ENCODE peak calls at places on chromosomes 16 and 17, in eight cellular contexts. One of them, this sample, is unnamed.

GRCh38 chr17:65514541-65514940 is 46.9 kb downstream of the AXIN2 start:
- DNase-seq in upper lobe of right lung: no peak
- DNase-seq in astrocyte of the spinal cord: no peak
- DNase-seq in HFF-Myc: no peak
- DNase-seq in endothelial cell: no peak
- DNase-seq in kidney epithelial cell: no peak
- DNase-seq in mucosa of descending colon: no peak
- DNase-seq in GM20000: no peak
- DNase-seq in this sample: no peak

GRCh38 chr17:10109146-10109545 is 89.3 kb downstream of the GAS7 start:
- DNase-seq in upper lobe of right lung: no peak
- DNase-seq in astrocyte of the spinal cord: no peak
- DNase-seq in kidney epithelial cell: no peak
- DNase-seq in mucosa of descending colon: no peak
- DNase-seq in GM20000: no peak
- DNase-seq in endothelial cell: no peak
- DNase-seq in HFF-Myc: no peak
- DNase-seq in this sample: no peak

GRCh38 chr16:78962457-78962929 is 638.0 kb downstream of the MAF start:
- DNase-seq in endothelial cell: no peak
- DNase-seq in upper lobe of right lung: no peak
- DNase-seq in GM20000: peak
- DNase-seq in kidney epithelial cell: peak
- DNase-seq in astrocyte of the spinal cord: no peak
- DNase-seq in mucosa of descending colon: no peak
- DNase-seq in HFF-Myc: no peak
- DNase-seq in this sample: no peak

GRCh38 chr16:85249830-85250455 is 137.7 kb upstream of the CIBAR2 start:
- DNase-seq in upper lobe of right lung: no peak
- DNase-seq in kidney epithelial cell: no peak
- DNase-seq in endothelial cell: no peak
- DNase-seq in GM20000: no peak
- DNase-seq in astrocyte of the spinal cord: no peak
- DNase-seq in HFF-Myc: no peak
- DNase-seq in mucosa of descending colon: no peak
- DNase-seq in this sample: no peak

GRCh38 chr17:74449773-74450172 is 16.7 kb upstream of the CD300A start:
- DNase-seq in GM20000: no peak
- DNase-seq in endothelial cell: no peak
- DNase-seq in kidney epithelial cell: no peak
- DNase-seq in upper lobe of right lung: no peak
- DNase-seq in astrocyte of the spinal cord: no peak
- DNase-seq in HFF-Myc: no peak
- DNase-seq in mucosa of descending colon: no peak
- DNase-seq in this sample: no peak

GRCh38 chr17:65457635-65458257 is 103.7 kb downstream of the AXIN2 start:
- DNase-seq in mucosa of descending colon: no peak
- DNase-seq in GM20000: no peak
- DNase-seq in endothelial cell: no peak
- DNase-seq in astrocyte of the spinal cord: no peak
- DNase-seq in kidney epithelial cell: no peak
- DNase-seq in HFF-Myc: no peak
- DNase-seq in upper lobe of right lung: no peak
- DNase-seq in this sample: no peak

GRCh38 chr17:28038802-28039600 is 3.5 kb upstream of the NLK start:
- DNase-seq in astrocyte of the spinal cord: no peak
- DNase-seq in mucosa of descending colon: no peak
- DNase-seq in HFF-Myc: no peak
- DNase-seq in upper lobe of right lung: no peak
- DNase-seq in endothelial cell: no peak
- DNase-seq in GM20000: no peak
- DNase-seq in kidney epithelial cell: no peak
- DNase-seq in this sample: no peak

GRCh38 chr16:84015399-84015798 is 27.2 kb downstream of the SLC38A8 start:
- DNase-seq in endothelial cell: no peak
- DNase-seq in kidney epithelial cell: no peak
- DNase-seq in GM20000: no peak
- DNase-seq in upper lobe of right lung: no peak
- DNase-seq in astrocyte of the spinal cord: no peak
- DNase-seq in HFF-Myc: no peak
- DNase-seq in mucosa of descending colon: no peak
- DNase-seq in this sample: no peak

GRCh38 chr17:48030531-48030930 is 7.1 kb downstream of the COPZ2 start:
- DNase-seq in mucosa of descending colon: no peak
- DNase-seq in upper lobe of right lung: no peak
- DNase-seq in GM20000: no peak
- DNase-seq in endothelial cell: no peak
- DNase-seq in HFF-Myc: no peak
- DNase-seq in kidney epithelial cell: no peak
- DNase-seq in astrocyte of the spinal cord: peak
- DNase-seq in this sample: no peak

GRCh38 chr17:83114706-83115105 is 35.3 kb downstream of the METRNL start:
- DNase-seq in endothelial cell: no peak
- DNase-seq in kidney epithelial cell: no peak
- DNase-seq in mucosa of descending colon: no peak
- DNase-seq in upper lobe of right lung: no peak
- DNase-seq in GM20000: no peak
- DNase-seq in astrocyte of the spinal cord: no peak
- DNase-seq in HFF-Myc: no peak
- DNase-seq in this sample: no peak

GRCh38 chr16:84839054-84839453 is 19.3 kb downstream of the CRISPLD2 start:
- DNase-seq in HFF-Myc: no peak
- DNase-seq in endothelial cell: no peak
- DNase-seq in mucosa of descending colon: no peak
- DNase-seq in upper lobe of right lung: no peak
- DNase-seq in kidney epithelial cell: no peak
- DNase-seq in astrocyte of the spinal cord: peak
- DNase-seq in GM20000: no peak
- DNase-seq in this sample: no peak

GRCh38 chr16:89084814-89085612 is 8.6 kb upstream of the ACSF3 start:
- DNase-seq in HFF-Myc: no peak
- DNase-seq in kidney epithelial cell: no peak
- DNase-seq in upper lobe of right lung: no peak
- DNase-seq in astrocyte of the spinal cord: no peak
- DNase-seq in endothelial cell: no peak
- DNase-seq in GM20000: no peak
- DNase-seq in mucosa of descending colon: no peak
- DNase-seq in this sample: no peak

GRCh38 chr17:74759243-74759801 is 10.9 kb downstream of the NHERF1 start:
- DNase-seq in endothelial cell: no peak
- DNase-seq in kidney epithelial cell: no peak
- DNase-seq in mucosa of descending colon: no peak
- DNase-seq in astrocyte of the spinal cord: no peak
- DNase-seq in GM20000: peak
- DNase-seq in HFF-Myc: no peak
- DNase-seq in upper lobe of right lung: no peak
- DNase-seq in this sample: no peak

GRCh38 chr16:29007865-29008593 is 23.2 kb downstream of the LAT start:
- DNase-seq in astrocyte of the spinal cord: peak
- DNase-seq in GM20000: no peak
- DNase-seq in upper lobe of right lung: no peak
- DNase-seq in mucosa of descending colon: no peak
- DNase-seq in endothelial cell: no peak
- DNase-seq in kidney epithelial cell: no peak
- DNase-seq in HFF-Myc: peak
- DNase-seq in this sample: no peak

GRCh38 chr17:37546242-37546641 is 56.6 kb downstream of the DUSP14 start:
- DNase-seq in kidney epithelial cell: no peak
- DNase-seq in HFF-Myc: no peak
- DNase-seq in upper lobe of right lung: no peak
- DNase-seq in endothelial cell: no peak
- DNase-seq in mucosa of descending colon: no peak
- DNase-seq in astrocyte of the spinal cord: no peak
- DNase-seq in GM20000: no peak
- DNase-seq in this sample: no peak

GRCh38 chr16:64826374-64826773 is 295.5 kb downstream of the CDH11 start:
- DNase-seq in HFF-Myc: no peak
- DNase-seq in endothelial cell: no peak
- DNase-seq in kidney epithelial cell: no peak
- DNase-seq in GM20000: no peak
- DNase-seq in astrocyte of the spinal cord: peak
- DNase-seq in mucosa of descending colon: no peak
- DNase-seq in upper lobe of right lung: no peak
- DNase-seq in this sample: no peak

GRCh38 chr17:10624966-10625365 is 32.1 kb downstream of the MYH3 start:
- DNase-seq in HFF-Myc: no peak
- DNase-seq in kidney epithelial cell: no peak
- DNase-seq in upper lobe of right lung: no peak
- DNase-seq in astrocyte of the spinal cord: no peak
- DNase-seq in endothelial cell: no peak
- DNase-seq in GM20000: no peak
- DNase-seq in mucosa of descending colon: no peak
- DNase-seq in this sample: no peak

GRCh38 chr17:63497708-63498483 is 21.0 kb downstream of the ACE start:
- DNase-seq in GM20000: no peak
- DNase-seq in astrocyte of the spinal cord: no peak
- DNase-seq in mucosa of descending colon: no peak
- DNase-seq in endothelial cell: peak
- DNase-seq in kidney epithelial cell: no peak
- DNase-seq in upper lobe of right lung: no peak
- DNase-seq in HFF-Myc: no peak
- DNase-seq in this sample: no peak

GRCh38 chr17:67221062-67221998 is 23.7 kb downstream of the HELZ start:
- DNase-seq in kidney epithelial cell: no peak
- DNase-seq in HFF-Myc: no peak
- DNase-seq in mucosa of descending colon: peak
- DNase-seq in endothelial cell: peak
- DNase-seq in upper lobe of right lung: no peak
- DNase-seq in GM20000: peak
- DNase-seq in astrocyte of the spinal cord: no peak
- DNase-seq in this sample: no peak

GRCh38 chr16:4940719-4941118 is 3.8 kb upstream of the PPL start:
- DNase-seq in astrocyte of the spinal cord: no peak
- DNase-seq in kidney epithelial cell: no peak
- DNase-seq in GM20000: no peak
- DNase-seq in mucosa of descending colon: no peak
- DNase-seq in HFF-Myc: no peak
- DNase-seq in upper lobe of right lung: no peak
- DNase-seq in endothelial cell: no peak
- DNase-seq in this sample: no peak

GRCh38 chr17:68463211-68463990 is 6.1 kb upstream of the WIPI1 start:
- DNase-seq in GM20000: no peak
- DNase-seq in endothelial cell: no peak
- DNase-seq in mucosa of descending colon: no peak
- DNase-seq in HFF-Myc: no peak
- DNase-seq in upper lobe of right lung: no peak
- DNase-seq in astrocyte of the spinal cord: no peak
- DNase-seq in kidney epithelial cell: no peak
- DNase-seq in this sample: no peak
- TF ChIP-seq CTCF in GM20000: no peak
- TF ChIP-seq CTCF in endothelial cell: no peak
- TF ChIP-seq CTCF in mucosa of descending colon: no peak
- TF ChIP-seq CTCF in HFF-Myc: no peak
- TF ChIP-seq CTCF in upper lobe of right lung: no peak
- TF ChIP-seq CTCF in astrocyte of the spinal cord: no peak
- TF ChIP-seq CTCF in kidney epithelial cell: no peak
- TF ChIP-seq CTCF in this sample: no peak

DNA sequence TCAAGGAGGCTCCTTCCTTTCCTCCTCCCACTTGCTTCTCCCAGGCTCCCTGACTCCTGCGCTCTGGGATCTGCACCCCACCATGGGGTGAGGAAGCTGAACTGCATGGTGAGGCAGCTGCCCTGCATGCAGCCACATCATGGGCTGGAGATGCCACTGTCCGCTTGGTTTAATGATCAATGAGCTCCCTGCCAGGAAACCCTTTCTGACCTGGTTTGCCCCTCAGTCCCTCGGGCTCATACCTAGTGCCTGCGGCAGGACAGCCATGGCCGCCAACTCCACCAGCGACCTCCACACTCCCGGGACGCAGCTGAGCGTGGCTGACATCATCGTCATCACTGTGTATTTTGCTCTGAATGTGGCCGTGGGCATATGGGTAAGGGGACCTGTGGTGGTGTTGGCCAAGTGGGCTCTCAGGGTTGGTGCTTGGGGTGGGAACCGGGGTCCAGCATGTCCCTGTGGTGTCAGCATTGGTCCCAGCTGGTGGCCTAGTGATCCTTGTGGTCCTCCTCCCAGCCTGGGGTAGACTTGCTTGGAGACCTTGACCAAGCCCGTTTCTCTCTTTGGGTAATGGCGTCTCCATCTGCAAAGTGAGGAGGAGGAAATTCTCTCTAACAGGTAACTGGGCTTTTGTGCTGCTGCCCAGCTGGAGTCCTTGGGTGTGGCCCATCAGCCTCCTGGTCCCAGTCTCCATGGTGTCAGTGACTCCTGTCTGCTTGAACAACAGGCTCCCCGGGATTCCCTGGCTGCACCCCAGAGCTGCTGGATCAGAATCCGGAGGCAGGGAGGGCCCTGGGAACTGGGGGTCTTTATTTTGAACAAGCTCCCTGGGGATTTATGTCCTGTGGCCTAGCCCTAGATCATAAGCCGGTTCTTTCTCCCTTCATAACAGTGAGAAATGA is at the start of gene SLC5A10:
- DNase-seq in GM20000: no peak
- DNase-seq in kidney epithelial cell: no peak
- DNase-seq in astrocyte of the spinal cord: no peak
- DNase-seq in HFF-Myc: no peak
- DNase-seq in upper lobe of right lung: peak
- DNase-seq in mucosa of descending colon: no peak
- DNase-seq in endothelial cell: no peak
- DNase-seq in this sample: no peak
- TF ChIP-seq CTCF in GM20000: no peak
- TF ChIP-seq CTCF in kidney epithelial cell: peak
- TF ChIP-seq CTCF in astrocyte of the spinal cord: peak
- TF ChIP-seq CTCF in HFF-Myc: peak
- TF ChIP-seq CTCF in upper lobe of right lung: no peak
- TF ChIP-seq CTCF in mucosa of descending colon: no peak
- TF ChIP-seq CTCF in endothelial cell: no peak
- TF ChIP-seq CTCF in this sample: peak

DNA sequence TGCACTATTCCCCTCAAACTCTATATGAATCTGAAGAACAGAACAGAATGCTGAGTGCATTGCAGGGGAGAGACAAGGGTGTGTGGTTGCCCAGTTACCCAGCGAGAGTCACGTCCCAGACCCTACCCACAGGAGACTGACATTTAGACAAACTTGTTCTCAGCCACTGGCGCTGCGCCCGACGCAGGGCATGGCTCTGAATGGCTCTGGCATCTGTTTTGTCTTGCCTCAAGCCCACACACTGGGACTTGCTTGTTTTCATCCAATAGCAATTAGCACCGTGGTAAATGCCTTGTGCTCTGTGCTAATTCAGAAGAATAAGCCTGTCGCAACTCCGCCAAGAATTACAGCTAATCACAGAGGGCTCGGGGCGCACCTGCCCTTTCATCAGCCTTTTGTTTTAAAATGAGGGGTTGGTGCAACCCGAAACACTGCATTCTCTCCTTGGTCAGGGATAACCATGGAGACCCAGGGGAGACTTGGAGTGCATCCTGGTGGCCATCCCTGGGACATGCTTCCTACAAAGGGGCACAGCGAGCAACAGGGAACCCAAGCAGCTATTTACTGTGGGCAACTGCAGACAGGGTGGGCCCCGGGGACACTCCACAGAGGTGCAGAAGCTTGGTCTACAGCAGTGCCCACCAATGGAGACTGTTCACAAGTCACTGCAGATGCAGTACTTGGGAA is 220.5 kb upstream of the ZFHX3 start:
- DNase-seq in astrocyte of the spinal cord: no peak
- DNase-seq in HFF-Myc: no peak
- DNase-seq in endothelial cell: peak
- DNase-seq in GM20000: no peak
- DNase-seq in upper lobe of right lung: no peak
- DNase-seq in kidney epithelial cell: no peak
- DNase-seq in mucosa of descending colon: no peak
- DNase-seq in this sample: no peak
- TF ChIP-seq CTCF in astrocyte of the spinal cord: peak
- TF ChIP-seq CTCF in HFF-Myc: peak
- TF ChIP-seq CTCF in endothelial cell: no peak
- TF ChIP-seq CTCF in GM20000: no peak
- TF ChIP-seq CTCF in upper lobe of right lung: no peak
- TF ChIP-seq CTCF in kidney epithelial cell: no peak
- TF ChIP-seq CTCF in mucosa of descending colon: no peak
- TF ChIP-seq CTCF in this sample: peak

GRCh38 chr16:9050102-9050830 is 41.2 kb upstream of the HAPSTR1 start:
- DNase-seq in endothelial cell: peak
- DNase-seq in astrocyte of the spinal cord: no peak
- DNase-seq in GM20000: no peak
- DNase-seq in kidney epithelial cell: no peak
- DNase-seq in HFF-Myc: no peak
- DNase-seq in upper lobe of right lung: no peak
- DNase-seq in mucosa of descending colon: no peak
- DNase-seq in this sample: no peak
- TF ChIP-seq CTCF in endothelial cell: peak
- TF ChIP-seq CTCF in astrocyte of the spinal cord: peak
- TF ChIP-seq CTCF in GM20000: no peak
- TF ChIP-seq CTCF in kidney epithelial cell: peak
- TF ChIP-seq CTCF in HFF-Myc: peak
- TF ChIP-seq CTCF in upper lobe of right lung: peak
- TF ChIP-seq CTCF in mucosa of descending colon: peak
- TF ChIP-seq CTCF in this sample: peak

This sample was measured in AG09319.